ENCODE peak calls at places on chromosomes 4 and X, in eight cellular contexts. One of them, this sample, is unnamed.

GRCh38 chr4:105106416-105106815 is 40.3 kb upstream of the TET2 start:
- DNase-seq in Panc1: no peak
- DNase-seq in neuronal stem cell: no peak
- DNase-seq in breast epithelium: no peak
- DNase-seq in CD8-positive, alpha-beta T cell: no peak
- DNase-seq in CD4-positive, CD25-positive, alpha-beta regulatory T cell: no peak
- DNase-seq in PC-9: no peak
- DNase-seq in CD8-positive, alpha-beta memory T cell: no peak
- DNase-seq in this sample: no peak

GRCh38 chr4:157701695-157701994 is 471.2 kb downstream of the GASK1B start:
- DNase-seq in Panc1: no peak
- DNase-seq in neuronal stem cell: no peak
- DNase-seq in breast epithelium: no peak
- DNase-seq in CD8-positive, alpha-beta T cell: no peak
- DNase-seq in CD4-positive, CD25-positive, alpha-beta regulatory T cell: no peak
- DNase-seq in PC-9: no peak
- DNase-seq in CD8-positive, alpha-beta memory T cell: no peak
- DNase-seq in this sample: no peak

GRCh38 chr4:169341490-169341889 is 70.7 kb upstream of the SH3RF1 start:
- DNase-seq in Panc1: no peak
- DNase-seq in neuronal stem cell: no peak
- DNase-seq in breast epithelium: no peak
- DNase-seq in CD8-positive, alpha-beta T cell: no peak
- DNase-seq in CD4-positive, CD25-positive, alpha-beta regulatory T cell: no peak
- DNase-seq in PC-9: no peak
- DNase-seq in CD8-positive, alpha-beta memory T cell: no peak
- DNase-seq in this sample: no peak

GRCh38 chr4:76753814-76754213 is 144.1 kb downstream of the SOWAHB start:
- DNase-seq in Panc1: no peak
- DNase-seq in neuronal stem cell: no peak
- DNase-seq in breast epithelium: no peak
- DNase-seq in CD8-positive, alpha-beta T cell: no peak
- DNase-seq in CD4-positive, CD25-positive, alpha-beta regulatory T cell: no peak
- DNase-seq in PC-9: no peak
- DNase-seq in CD8-positive, alpha-beta memory T cell: no peak
- DNase-seq in this sample: no peak

GRCh38 chr4:75432683-75433082 is 81.5 kb downstream of the RCHY1 start:
- DNase-seq in Panc1: peak; percentile 2
- DNase-seq in neuronal stem cell: no peak
- DNase-seq in breast epithelium: no peak
- DNase-seq in CD8-positive, alpha-beta T cell: no peak
- DNase-seq in CD4-positive, CD25-positive, alpha-beta regulatory T cell: peak; percentile 26
- DNase-seq in PC-9: no peak
- DNase-seq in CD8-positive, alpha-beta memory T cell: no peak
- DNase-seq in this sample: no peak

GRCh38 chr4:100208459-100208858 is 18.2 kb upstream of the DDIT4L start:
- DNase-seq in Panc1: no peak
- DNase-seq in neuronal stem cell: no peak
- DNase-seq in breast epithelium: no peak
- DNase-seq in CD8-positive, alpha-beta T cell: no peak
- DNase-seq in CD4-positive, CD25-positive, alpha-beta regulatory T cell: no peak
- DNase-seq in PC-9: no peak
- DNase-seq in CD8-positive, alpha-beta memory T cell: no peak
- DNase-seq in this sample: no peak

GRCh38 chr4:138996090-138996489 is 19.5 kb upstream of the NOCT start:
- DNase-seq in Panc1: no peak
- DNase-seq in neuronal stem cell: no peak
- DNase-seq in breast epithelium: no peak
- DNase-seq in CD8-positive, alpha-beta T cell: no peak
- DNase-seq in CD4-positive, CD25-positive, alpha-beta regulatory T cell: no peak
- DNase-seq in PC-9: no peak
- DNase-seq in CD8-positive, alpha-beta memory T cell: no peak
- DNase-seq in this sample: no peak

GRCh38 chrX:50697691-50698090 is 116.3 kb downstream of the SHROOM4 start:
- DNase-seq in Panc1: no peak
- DNase-seq in neuronal stem cell: no peak
- DNase-seq in breast epithelium: no peak
- DNase-seq in CD8-positive, alpha-beta T cell: no peak
- DNase-seq in CD4-positive, CD25-positive, alpha-beta regulatory T cell: no peak
- DNase-seq in PC-9: no peak
- DNase-seq in CD8-positive, alpha-beta memory T cell: no peak
- DNase-seq in this sample: no peak

GRCh38 chr4:125321709-125322362 is 7.1 kb downstream of the FAT4 start:
- DNase-seq in Panc1: no peak
- DNase-seq in neuronal stem cell: no peak
- DNase-seq in breast epithelium: no peak
- DNase-seq in CD8-positive, alpha-beta T cell: no peak
- DNase-seq in CD4-positive, CD25-positive, alpha-beta regulatory T cell: no peak
- DNase-seq in PC-9: no peak
- DNase-seq in CD8-positive, alpha-beta memory T cell: no peak
- DNase-seq in this sample: no peak

GRCh38 chr4:101103381-101104142 is 243.8 kb downstream of the PPP3CA start:
- DNase-seq in Panc1: no peak
- DNase-seq in neuronal stem cell: no peak
- DNase-seq in breast epithelium: no peak
- DNase-seq in CD8-positive, alpha-beta T cell: no peak
- DNase-seq in CD4-positive, CD25-positive, alpha-beta regulatory T cell: peak; percentile 32
- DNase-seq in PC-9: no peak
- DNase-seq in CD8-positive, alpha-beta memory T cell: no peak
- DNase-seq in this sample: no peak

GRCh38 chrX:154596290-154596929 is 11.5 kb downstream of the CTAG1A start:
- DNase-seq in Panc1: no peak
- DNase-seq in neuronal stem cell: peak; percentile 31
- DNase-seq in breast epithelium: peak; percentile 70
- DNase-seq in CD8-positive, alpha-beta T cell: no peak
- DNase-seq in CD4-positive, CD25-positive, alpha-beta regulatory T cell: no peak
- DNase-seq in PC-9: peak; percentile 96
- DNase-seq in CD8-positive, alpha-beta memory T cell: no peak
- DNase-seq in this sample: no peak

GRCh38 chr4:141028024-141028529 is 105.2 kb downstream of the RNF150 start:
- DNase-seq in Panc1: no peak
- DNase-seq in neuronal stem cell: no peak
- DNase-seq in breast epithelium: no peak
- DNase-seq in CD8-positive, alpha-beta T cell: no peak
- DNase-seq in CD4-positive, CD25-positive, alpha-beta regulatory T cell: no peak
- DNase-seq in PC-9: no peak
- DNase-seq in CD8-positive, alpha-beta memory T cell: no peak
- DNase-seq in this sample: no peak

GRCh38 chrX:151680805-151681204 is 14.5 kb upstream of the PRRG3 start:
- DNase-seq in Panc1: peak; percentile 30
- DNase-seq in neuronal stem cell: peak; percentile 52
- DNase-seq in breast epithelium: no peak
- DNase-seq in CD8-positive, alpha-beta T cell: peak; percentile 6
- DNase-seq in CD4-positive, CD25-positive, alpha-beta regulatory T cell: peak; percentile 54
- DNase-seq in PC-9: peak; percentile 39
- DNase-seq in CD8-positive, alpha-beta memory T cell: peak; percentile 31
- DNase-seq in this sample: peak; percentile 1

GRCh38 chrX:34810364-34810763 is 132.2 kb upstream of the FAM47B start:
- DNase-seq in Panc1: no peak
- DNase-seq in neuronal stem cell: no peak
- DNase-seq in breast epithelium: no peak
- DNase-seq in CD8-positive, alpha-beta T cell: no peak
- DNase-seq in CD4-positive, CD25-positive, alpha-beta regulatory T cell: no peak
- DNase-seq in PC-9: no peak
- DNase-seq in CD8-positive, alpha-beta memory T cell: no peak
- DNase-seq in this sample: no peak

DNA sequence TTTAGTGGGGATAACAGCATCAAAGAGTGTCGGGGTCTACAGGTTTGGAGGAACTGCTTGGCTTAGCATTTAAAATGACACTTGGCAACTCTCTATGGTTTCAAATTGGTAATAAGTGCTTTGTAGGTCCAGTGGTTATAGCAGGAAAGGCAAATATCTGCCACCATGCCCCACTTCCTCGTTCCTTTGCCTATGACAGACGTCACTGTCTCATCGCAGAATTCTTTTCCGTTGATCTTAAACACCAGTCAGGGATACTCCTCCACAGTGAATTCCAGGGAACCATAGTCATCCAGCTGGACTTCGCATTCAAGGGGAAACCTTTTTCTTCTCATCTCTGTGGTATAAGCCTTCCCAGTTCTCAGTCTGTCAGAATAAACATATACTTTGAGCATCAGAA is 319.1 kb downstream of the GPAT3 start:
- DNase-seq in Panc1: peak; percentile 60
- DNase-seq in neuronal stem cell: no peak
- DNase-seq in breast epithelium: peak; percentile 18
- DNase-seq in CD8-positive, alpha-beta T cell: no peak
- DNase-seq in CD4-positive, CD25-positive, alpha-beta regulatory T cell: no peak
- DNase-seq in PC-9: peak; percentile 61
- DNase-seq in CD8-positive, alpha-beta memory T cell: no peak
- DNase-seq in this sample: no peak
- H3K27ac ChIP-seq in Panc1: no peak overlapping the region
- H3K27ac ChIP-seq in neuronal stem cell: no peak overlapping the region
- H3K27ac ChIP-seq in breast epithelium: no peak overlapping the region
- H3K27ac ChIP-seq in CD8-positive, alpha-beta T cell: no peak overlapping the region
- H3K27ac ChIP-seq in CD4-positive, CD25-positive, alpha-beta regulatory T cell: no peak overlapping the region
- H3K27ac ChIP-seq in PC-9: peak overlapping the region; percentile 55
- H3K27ac ChIP-seq in CD8-positive, alpha-beta memory T cell: no peak overlapping the region
- H3K27ac ChIP-seq in this sample: no peak overlapping the region

GRCh38 chr4:13917010-13917409 is 289.5 kb upstream of the BOD1L1 start:
- DNase-seq in Panc1: no peak
- DNase-seq in neuronal stem cell: no peak
- DNase-seq in breast epithelium: no peak
- DNase-seq in CD8-positive, alpha-beta T cell: no peak
- DNase-seq in CD4-positive, CD25-positive, alpha-beta regulatory T cell: no peak
- DNase-seq in PC-9: no peak
- DNase-seq in CD8-positive, alpha-beta memory T cell: no peak
- DNase-seq in this sample: no peak

GRCh38 chr4:13920111-13920875 is 292.8 kb upstream of the BOD1L1 start:
- DNase-seq in Panc1: no peak
- DNase-seq in neuronal stem cell: no peak
- DNase-seq in breast epithelium: no peak
- DNase-seq in CD8-positive, alpha-beta T cell: no peak
- DNase-seq in CD4-positive, CD25-positive, alpha-beta regulatory T cell: no peak
- DNase-seq in PC-9: peak; percentile 58
- DNase-seq in CD8-positive, alpha-beta memory T cell: no peak
- DNase-seq in this sample: peak; percentile 54

GRCh38 chr4:13920901-13921300 is 293.4 kb upstream of the BOD1L1 start:
- DNase-seq in Panc1: peak; percentile 56
- DNase-seq in neuronal stem cell: no peak
- DNase-seq in breast epithelium: peak; percentile 19
- DNase-seq in CD8-positive, alpha-beta T cell: no peak
- DNase-seq in CD4-positive, CD25-positive, alpha-beta regulatory T cell: no peak
- DNase-seq in PC-9: peak; percentile 78
- DNase-seq in CD8-positive, alpha-beta memory T cell: no peak
- DNase-seq in this sample: no peak

GRCh38 chr4:13918110-13918509 is 290.6 kb upstream of the BOD1L1 start:
- DNase-seq in Panc1: no peak
- DNase-seq in neuronal stem cell: no peak
- DNase-seq in breast epithelium: no peak
- DNase-seq in CD8-positive, alpha-beta T cell: no peak
- DNase-seq in CD4-positive, CD25-positive, alpha-beta regulatory T cell: no peak
- DNase-seq in PC-9: no peak
- DNase-seq in CD8-positive, alpha-beta memory T cell: no peak
- DNase-seq in this sample: no peak

DNA sequence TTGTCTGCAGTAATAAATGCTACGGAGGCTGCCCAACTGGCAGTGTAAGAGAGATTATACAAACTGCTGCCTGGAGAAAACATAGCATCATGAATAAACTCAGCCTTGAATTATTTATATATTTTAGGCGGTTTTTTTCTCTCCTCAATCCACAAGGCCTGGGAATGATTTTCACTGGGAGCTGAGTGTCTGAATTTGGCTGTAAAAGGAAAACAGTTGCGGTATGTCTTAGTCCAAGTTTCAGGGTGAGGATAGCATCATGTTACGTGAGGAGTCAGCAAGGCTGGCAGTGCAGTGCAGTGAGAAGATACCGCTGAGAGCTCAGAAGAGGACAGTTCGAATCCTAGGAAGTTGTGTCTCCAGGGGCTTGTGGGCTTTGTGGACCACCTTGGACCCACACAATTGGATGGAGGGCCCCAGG is 291.5 kb upstream of the BOD1L1 start:
- DNase-seq in Panc1: no peak
- DNase-seq in neuronal stem cell: no peak
- DNase-seq in breast epithelium: no peak
- DNase-seq in CD8-positive, alpha-beta T cell: no peak
- DNase-seq in CD4-positive, CD25-positive, alpha-beta regulatory T cell: no peak
- DNase-seq in PC-9: no peak
- DNase-seq in CD8-positive, alpha-beta memory T cell: no peak
- DNase-seq in this sample: no peak
- H3K27ac ChIP-seq in Panc1: no peak overlapping the region
- H3K27ac ChIP-seq in neuronal stem cell: no peak overlapping the region
- H3K27ac ChIP-seq in breast epithelium: peak overlapping the region; percentile 52
- H3K27ac ChIP-seq in CD8-positive, alpha-beta T cell: no peak overlapping the region
- H3K27ac ChIP-seq in CD4-positive, CD25-positive, alpha-beta regulatory T cell: no peak overlapping the region
- H3K27ac ChIP-seq in PC-9: peak overlapping the region; percentile 99
- H3K27ac ChIP-seq in CD8-positive, alpha-beta memory T cell: no peak overlapping the region
- H3K27ac ChIP-seq in this sample: no peak overlapping the region

DNA sequence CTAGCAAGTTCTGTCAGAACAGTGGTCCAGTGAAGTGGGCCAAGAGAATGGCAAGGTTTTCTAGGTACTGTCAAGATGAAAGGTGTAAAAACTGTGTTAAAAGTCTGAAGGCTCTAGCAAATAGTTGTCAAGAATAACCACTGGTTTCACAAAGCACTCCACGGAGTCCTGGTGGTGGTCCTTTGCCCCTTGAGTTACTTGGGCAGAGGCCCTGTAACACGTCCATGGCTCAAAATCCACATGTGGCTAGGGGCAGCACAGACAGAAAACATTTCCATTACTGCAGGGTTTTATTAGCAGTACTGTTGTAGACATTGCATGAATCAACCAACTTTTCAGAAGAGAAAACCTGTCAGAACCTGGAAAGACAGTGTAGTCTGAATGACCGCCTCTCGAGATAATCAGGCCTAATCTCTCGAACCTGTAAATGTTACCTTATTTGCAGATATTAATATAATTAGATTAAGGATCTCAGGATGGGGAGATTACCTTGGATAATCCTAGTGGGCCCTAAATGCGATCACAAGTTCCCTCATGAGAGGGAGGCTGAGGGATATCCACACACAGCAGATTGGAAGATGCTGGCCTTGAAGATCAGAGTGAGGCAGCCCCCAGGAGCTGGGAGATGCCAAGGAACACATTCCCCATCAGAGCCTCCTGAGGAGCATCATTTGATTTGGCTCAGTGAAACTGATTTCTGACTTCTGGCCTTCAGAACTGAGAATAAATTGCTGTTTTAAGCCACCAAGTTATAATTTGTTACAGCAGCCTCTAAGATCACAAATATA is 34.7 kb downstream of the ERVMER34-1 start:
- DNase-seq in Panc1: no peak
- DNase-seq in neuronal stem cell: no peak
- DNase-seq in breast epithelium: no peak
- DNase-seq in CD8-positive, alpha-beta T cell: no peak
- DNase-seq in CD4-positive, CD25-positive, alpha-beta regulatory T cell: no peak
- DNase-seq in PC-9: no peak
- DNase-seq in CD8-positive, alpha-beta memory T cell: no peak
- DNase-seq in this sample: no peak
- H3K27ac ChIP-seq in Panc1: no peak overlapping the region
- H3K27ac ChIP-seq in neuronal stem cell: no peak overlapping the region
- H3K27ac ChIP-seq in breast epithelium: no peak overlapping the region
- H3K27ac ChIP-seq in CD8-positive, alpha-beta T cell: no peak overlapping the region
- H3K27ac ChIP-seq in CD4-positive, CD25-positive, alpha-beta regulatory T cell: no peak overlapping the region
- H3K27ac ChIP-seq in PC-9: no peak overlapping the region
- H3K27ac ChIP-seq in CD8-positive, alpha-beta memory T cell: no peak overlapping the region
- H3K27ac ChIP-seq in this sample: no peak overlapping the region

DNA sequence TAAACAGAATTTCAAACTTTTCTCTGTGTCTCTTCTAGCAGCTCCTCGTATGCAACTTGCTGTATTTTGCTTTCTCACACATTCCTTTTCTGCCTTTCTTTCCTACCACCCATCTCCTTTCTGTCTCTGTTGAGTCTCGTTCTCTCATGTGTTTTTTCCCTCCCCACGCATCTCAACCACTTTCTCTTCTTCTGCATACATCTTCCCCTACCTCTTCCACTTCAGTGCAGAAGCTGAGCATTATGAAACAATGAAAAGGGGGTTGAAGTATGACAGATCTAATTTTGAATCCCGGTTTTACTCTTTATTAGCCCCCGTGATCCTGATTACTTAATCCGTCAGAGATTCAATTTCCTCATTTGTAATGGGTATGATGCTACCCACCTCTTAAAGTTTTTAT is 7.2 kb downstream of the FAM241A start:
- DNase-seq in Panc1: no peak
- DNase-seq in neuronal stem cell: no peak
- DNase-seq in breast epithelium: no peak
- DNase-seq in CD8-positive, alpha-beta T cell: no peak
- DNase-seq in CD4-positive, CD25-positive, alpha-beta regulatory T cell: no peak
- DNase-seq in PC-9: no peak
- DNase-seq in CD8-positive, alpha-beta memory T cell: no peak
- DNase-seq in this sample: no peak
- H3K27ac ChIP-seq in Panc1: no peak overlapping the region
- H3K27ac ChIP-seq in neuronal stem cell: no peak overlapping the region
- H3K27ac ChIP-seq in breast epithelium: no peak overlapping the region
- H3K27ac ChIP-seq in CD8-positive, alpha-beta T cell: no peak overlapping the region
- H3K27ac ChIP-seq in CD4-positive, CD25-positive, alpha-beta regulatory T cell: no peak overlapping the region
- H3K27ac ChIP-seq in PC-9: no peak overlapping the region
- H3K27ac ChIP-seq in CD8-positive, alpha-beta memory T cell: no peak overlapping the region
- H3K27ac ChIP-seq in this sample: no peak overlapping the region